ENCODE peak calls at places on chromosomes 5 and 9, in nine cellular contexts. D is AG04450, C is activated T-cell treated with anti-CD3 and anti-CD28 coated beads for 1 hour, R is ACHN, X is iPS-NIHi11, G is fibroblast of the conjunctiva, B is germinal center, T is NCI-H510A treated with DMSO at 0.1 percent for 48 hours, I is HuH-7.5. N is an unnamed sample.

GRCh38 chr5:50969207-50970145 is 303.0 kb downstream of the PARP8 start:
- DNase-seq in D (no peak), C (no peak), R (no peak), X (peak), G (no peak), B (no peak), T (no peak), I (no peak), N (no peak)

GRCh38 chr9:137498720-137499150 is 39.6 kb upstream of the NSMF start:
- DNase-seq in D (no peak), C (no peak), R (no peak), X (no peak), G (no peak), B (no peak), T (no peak), I (no peak), N (no peak)

GRCh38 chr9:93100265-93100636 is 4.2 kb downstream of the CARD19 start:
- DNase-seq in D (no peak), C (no peak), R (no peak), X (no peak), G (no peak), B (no peak), T (no peak), I (no peak), N (no peak)

GRCh38 chr5:10583663-10584572 is 20.0 kb downstream of the ANKRD33B start:
- DNase-seq in D (no peak), C (no peak), R (no peak), X (no peak), G (no peak), B (no peak), T (peak), I (no peak), N (peak)

GRCh38 chr5:117743337-117743736 is 1168.7 kb upstream of the SEMA6A start:
- DNase-seq in D (no peak), C (no peak), R (no peak), X (no peak), G (no peak), B (no peak), T (no peak), I (no peak), N (no peak)

GRCh38 chr9:136014147-136014927 is 53.2 kb upstream of the UBAC1 start:
- DNase-seq in D (no peak), C (no peak), R (no peak), X (no peak), G (no peak), B (no peak), T (no peak), I (peak), N (no peak)

GRCh38 chr5:36724429-36725332 is 118.3 kb downstream of the SLC1A3 start:
- DNase-seq in D (no peak), C (no peak), R (no peak), X (peak), G (no peak), B (peak), T (no peak), I (no peak), N (peak)

GRCh38 chr9:131657031-131657377 is 82.9 kb downstream of the RAPGEF1 start:
- DNase-seq in D (no peak), C (no peak), R (no peak), X (no peak), G (no peak), B (no peak), T (no peak), I (no peak), N (peak)

GRCh38 chr9:27726244-27727141 is 153.2 kb upstream of the C9orf72 start:
- DNase-seq in D (peak), C (peak), R (peak), X (peak), G (peak), B (peak), T (peak), I (no peak), N (peak)

GRCh38 chr9:131418143-131419028 is 24.5 kb downstream of the PRRC2B start:
- DNase-seq in D (no peak), C (no peak), R (no peak), X (peak), G (no peak), B (no peak), T (peak), I (peak), N (no peak)

GRCh38 chr5:68884893-68885292 is 208.9 kb upstream of the SLC30A5 start:
- DNase-seq in D (no peak), C (no peak), R (peak), X (peak), G (no peak), B (no peak), T (no peak), I (no peak), N (no peak)

GRCh38 chr5:108461628-108462367 is 79.9 kb upstream of the FBXL17 start:
- DNase-seq in D (peak), C (no peak), R (no peak), X (no peak), G (peak), B (no peak), T (no peak), I (no peak), N (no peak)

GRCh38 chr5:176737001-176737745 is 73.2 kb upstream of the UNC5A start:
- DNase-seq in D (no peak), C (no peak), R (no peak), X (no peak), G (no peak), B (no peak), T (no peak), I (no peak), N (no peak)

GRCh38 chr9:93306081-93306480 is 122.1 kb downstream of the WNK2 start:
- DNase-seq in D (no peak), C (no peak), R (no peak), X (peak), G (no peak), B (no peak), T (no peak), I (no peak), N (no peak)

GRCh38 chr5:134149571-134150303 is 27.0 kb downstream of the SKP1 start:
- DNase-seq in D (no peak), C (no peak), R (no peak), X (no peak), G (no peak), B (no peak), T (no peak), I (no peak), N (no peak)

GRCh38 chr5:138706655-138707480 is 46.4 kb upstream of the CTNNA1 start:
- DNase-seq in D (peak), C (no peak), R (peak), X (no peak), G (peak), B (no peak), T (no peak), I (no peak), N (no peak)

GRCh38 chr5:432928-433791 is 9.8 kb upstream of the EXOC3 start:
- DNase-seq in D (no peak), C (no peak), R (no peak), X (no peak), G (no peak), B (no peak), T (no peak), I (no peak), N (no peak)